ENCODE peak calls at places on chromosomes 7 and 10, in five cellular contexts. A is PC-9, J is psoas muscle, W is Peyer's patch, Q is GM23248. E is an unnamed sample.

GRCh38 chr7:103031781-103032180 is 42.8 kb downstream of the FBXL13 start:
- DNase-seq in A (no peak), J (no peak), W (no peak), Q (peak; percentile 14), E (no peak)

GRCh38 chr7:138610671-138611170 is 90.4 kb downstream of the SVOPL start:
- DNase-seq in J (no peak), A (no peak), Q (no peak), W (no peak), E (no peak)

GRCh38 chr7:4267326-4268039 is 414.6 kb upstream of the FOXK1 start:
- DNase-seq in J (no peak), W (no peak), Q (no peak), A (no peak), E (no peak)

GRCh38 chr10:36450385-36450784 is 675.0 kb upstream of the ANKRD30A start:
- DNase-seq in Q (peak; percentile 75), J (no peak), W (no peak), A (no peak), E (no peak)

GRCh38 chr7:16455591-16455990 is 9.9 kb downstream of the SOSTDC1 start:
- DNase-seq in A (no peak), Q (no peak), J (no peak), W (no peak), E (no peak)

GRCh38 chr7:140231779-140232491 is 55.2 kb upstream of the KDM7A start:
- DNase-seq in J (no peak), W (peak; percentile 63), A (no peak), Q (no peak), E (no peak)

GRCh38 chr10:131817866-131818509 is 82.8 kb upstream of the PPP2R2D start:
- DNase-seq in A (no peak), W (peak; percentile 44), Q (no peak), J (peak; percentile 34), E (no peak)

GRCh38 chr10:15141136-15142067 is 27.1 kb downstream of the NMT2 start:
- DNase-seq in A (no peak), W (no peak), Q (no peak), J (no peak), E (no peak)

GRCh38 chr10:88781206-88781605 is 21.3 kb upstream of the LIPM start:
- DNase-seq in J (no peak), A (no peak), W (no peak), Q (peak; percentile 19), E (no peak)

GRCh38 chr7:74561898-74562613 is 95.5 kb upstream of the GTF2I start:
- DNase-seq in J (no peak), W (no peak), A (no peak), Q (no peak), E (no peak)

GRCh38 chr7:115229401-115230083 is 307.6 kb downstream of the MDFIC start:
- DNase-seq in J (no peak), A (no peak), Q (no peak), W (no peak), E (no peak)

GRCh38 chr7:52061666-52062065 is 745.1 kb upstream of the COBL start:
- DNase-seq in Q (no peak), W (no peak), A (no peak), J (no peak), E (no peak)

GRCh38 chr7:3000566-3000965 is 43.1 kb downstream of the CARD11 start:
- DNase-seq in J (no peak), A (no peak), W (no peak), Q (no peak), E (no peak)

GRCh38 chr10:116634126-116634975 is 13.6 kb downstream of the PNLIPRP2 start:
- DNase-seq in A (no peak), J (no peak), Q (no peak), W (no peak), E (no peak)

GRCh38 chr10:115117301-115117700 is 24.1 kb downstream of the ATRNL1 start:
- DNase-seq in Q (no peak), J (no peak), A (no peak), W (no peak), E (no peak)

GRCh38 chr7:113775401-113775800 is 143.4 kb downstream of the PPP1R3A start:
- DNase-seq in J (no peak), W (no peak), Q (no peak), A (no peak), E (no peak)

GRCh38 chr10:132058111-132058745 is 7.5 kb upstream of the JAKMIP3 start:
- DNase-seq in J (no peak), Q (no peak), A (no peak), W (no peak), E (no peak)

GRCh38 chr10:3162533-3162932 is 10.0 kb downstream of the PITRM1 start:
- DNase-seq in J (no peak), A (no peak), Q (no peak), W (no peak), E (no peak)

GRCh38 chr10:28664369-28664740 is 13.0 kb upstream of the BAMBI start:
- DNase-seq in Q (peak; percentile 61), J (no peak), A (no peak), W (no peak), E (no peak)

GRCh38 chr10:45091968-45092367 is 91.2 kb downstream of the ZNF22 start:
- DNase-seq in J (peak; percentile 52), A (no peak), Q (no peak), W (no peak), E (no peak)

GRCh38 chr10:113895018-113895417 is 40.6 kb downstream of the NHLRC2 start:
- DNase-seq in A (no peak), J (no peak), Q (peak; percentile 82), W (no peak), E (no peak)

GRCh38 chr10:101020427-101020826 is 10.5 kb downstream of the PDZD7 start:
- DNase-seq in A (no peak), Q (no peak), J (peak; percentile 31), W (no peak), E (no peak)

GRCh38 chr10:101018600-101019439 is 12.1 kb downstream of the PDZD7 start:
- DNase-seq in W (peak; percentile 93), J (peak; percentile 80), Q (peak; percentile 93), A (peak; percentile 81), E (peak; percentile 73)

GRCh38 chr10:101016814-101017213 is 14.1 kb downstream of the PDZD7 start:
- DNase-seq in A (no peak), J (no peak), W (no peak), Q (no peak), E (no peak)

GRCh38 chr10:101019440-101019703 is 11.6 kb downstream of the PDZD7 start:
- DNase-seq in A (no peak), Q (no peak), W (no peak), J (no peak), E (no peak)

GRCh38 chr10:101018118-101018599 is 12.8 kb downstream of the PDZD7 start:
- DNase-seq in W (no peak), J (no peak), Q (no peak), A (no peak), E (no peak)
- H3K36me3 ChIP-seq in W (no peaks in the 10 kb centered on the region), J (no peaks in the 10 kb centered on the region), Q (no peaks in the 10 kb centered on the region), A (no peaks in the 10 kb centered on the region), E (no peaks in the 10 kb centered on the region)

GRCh38 chr10:119761106-119761505 is 35.3 kb downstream of the INPP5F start:
- DNase-seq in Q (peak; percentile 87), W (no peak), A (no peak), J (no peak), E (no peak)
- H3K36me3 ChIP-seq in Q (no peaks in the 10 kb centered on the region), W (no peaks in the 10 kb centered on the region), A (no peaks in the 10 kb centered on the region), J (no peaks in the 10 kb centered on the region), E (no peaks in the 10 kb centered on the region)

DNA sequence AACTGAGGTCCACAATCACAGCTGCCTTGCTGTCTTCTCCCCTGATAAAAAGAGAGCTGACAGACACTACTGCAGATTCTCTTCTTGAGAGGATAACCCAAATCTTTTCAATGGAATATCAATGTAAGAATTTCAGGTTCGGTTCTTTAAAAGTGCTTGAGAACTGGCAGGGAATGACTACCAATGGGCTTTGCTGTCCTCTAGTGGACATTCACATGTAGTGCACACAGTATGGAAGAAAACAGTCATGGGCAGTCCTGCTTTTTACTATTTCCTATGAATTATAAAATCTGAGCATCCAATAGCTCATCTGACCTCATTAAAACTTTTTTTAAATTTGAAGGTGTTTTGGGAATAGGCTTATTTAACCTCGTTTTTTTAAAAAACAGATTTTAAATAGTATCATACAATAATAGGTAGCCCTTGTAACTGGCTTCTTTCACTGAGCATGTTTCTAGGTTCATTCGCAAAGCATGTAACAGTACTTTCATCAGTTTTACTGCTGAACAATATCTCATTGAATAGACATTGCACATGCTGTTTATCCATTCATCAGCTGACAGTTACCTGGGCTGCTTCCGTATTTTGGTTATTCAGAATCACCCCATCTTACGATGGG is 18.3 kb downstream of the FZD9 start:
- DNase-seq in A (no peak), J (no peak), Q (peak; percentile 73), W (no peak), E (peak; percentile 48)
- H3K36me3 ChIP-seq in A (peaks cover 41% of the 10 kb centered on the region), J (peaks cover 95% of the 10 kb centered on the region), Q (peaks cover 59% of the 10 kb centered on the region), W (no peaks in the 10 kb centered on the region), E (peaks cover 90% of the 10 kb centered on the region)

GRCh38 chr10:75230600-75231038 is 5.1 kb downstream of the COMTD1 start:
- DNase-seq in Q (peak; percentile 89), W (peak; percentile 92), A (peak; percentile 87), J (peak; percentile 95), E (peak; percentile 91)

GRCh38 chr10:75231672-75232581 is 3.8 kb downstream of the COMTD1 start:
- DNase-seq in J (no peak), Q (no peak), A (no peak), W (no peak), E (no peak)

GRCh38 chr10:75228834-75229233 is 6.9 kb downstream of the COMTD1 start:
- DNase-seq in Q (peak; percentile 36), W (no peak), J (no peak), A (no peak), E (no peak)

GRCh38 chr10:75228278-75228677 is 7.5 kb downstream of the COMTD1 start:
- DNase-seq in Q (no peak), J (no peak), A (no peak), W (no peak), E (no peak)

GRCh38 chr10:75229961-75230360 is 5.8 kb downstream of the COMTD1 start:
- DNase-seq in W (no peak), J (no peak), Q (peak; percentile 69), A (no peak), E (peak; percentile 23)
- H3K36me3 ChIP-seq in W (no peaks in the 10 kb centered on the region), J (peaks cover 63% of the 10 kb centered on the region), Q (peaks cover 32% of the 10 kb centered on the region), A (peaks cover 51% of the 10 kb centered on the region), E (peaks cover 80% of the 10 kb centered on the region)

GRCh38 chr10:98446121-98446655 is 547 bp downstream of the HPS1 start:
- DNase-seq in W (no peak), A (peak; percentile 3), Q (peak; percentile 75), J (no peak), E (peak; percentile 51)

GRCh38 chr10:98446656-98447221 is at the start of gene HPS1:
- DNase-seq in W (peak; percentile 91), Q (peak; percentile 93), A (peak; percentile 57), J (peak; percentile 91), E (peak; percentile 76)

GRCh38 chr10:98445200-98445812 is 1.4 kb downstream of the HPS1 start:
- DNase-seq in J (no peak), W (no peak), Q (no peak), A (no peak), E (no peak)

GRCh38 chr10:98449287-98449686 is 2.6 kb upstream of the HPS1 start:
- DNase-seq in A (no peak), W (no peak), Q (no peak), J (no peak), E (no peak)

GRCh38 chr10:98444314-98445006 is 2.3 kb downstream of the HPS1 start:
- DNase-seq in Q (no peak), W (no peak), J (no peak), A (no peak), E (no peak)
- H3K36me3 ChIP-seq in Q (peaks cover 25% of the 10 kb centered on the region), W (no peaks in the 10 kb centered on the region), J (peaks cover 51% of the 10 kb centered on the region), A (peaks cover 8% of the 10 kb centered on the region), E (peaks cover 51% of the 10 kb centered on the region)

E was measured in SJSA1.